ENCODE peak calls at places on chromosomes 2 and 18, in eight cellular contexts. A, E, K, D, X, H, G and T are unnamed samples.

GRCh38 chr2:128623776-128624424 is 305.2 kb upstream of the HS6ST1 start:
- DNase-seq in A (no peak), E (peak), K (no peak), D (no peak), X (no peak), H (no peak), G (no peak), T (peak)

GRCh38 chr2:105118960-105119359 is 81.1 kb downstream of the MRPS9 start:
- DNase-seq in A (no peak), E (no peak), K (no peak), D (peak), X (no peak), H (no peak), G (peak), T (no peak)

GRCh38 chr2:238240761-238241711 is 1.2 kb upstream of the HES6 start:
- DNase-seq in A (peak), E (peak), K (peak), D (peak), X (no peak), H (peak), G (peak), T (peak)

GRCh38 chr18:27674411-27674810 is 489.3 kb upstream of the CHST9 start:
- DNase-seq in A (no peak), E (no peak), K (no peak), D (no peak), X (no peak), H (no peak), G (no peak), T (no peak)

GRCh38 chr2:238457927-238458324 is 31.2 kb downstream of the ASB1 start:
- DNase-seq in A (no peak), E (no peak), K (no peak), D (no peak), X (no peak), H (no peak), G (no peak), T (no peak)

GRCh38 chr2:100882645-100883613 is 63.0 kb downstream of the NPAS2 start:
- DNase-seq in A (no peak), E (peak), K (peak), D (peak), X (peak), H (no peak), G (no peak), T (no peak)

GRCh38 chr2:172896541-172897144 is 161.0 kb downstream of the RAPGEF4 start:
- DNase-seq in A (no peak), E (no peak), K (no peak), D (no peak), X (no peak), H (no peak), G (no peak), T (no peak)

GRCh38 chr2:66431840-66432511 is 2.9 kb upstream of the MEIS1 start:
- DNase-seq in A (no peak), E (no peak), K (no peak), D (no peak), X (no peak), H (peak), G (no peak), T (no peak)

GRCh38 chr18:51151568-51152511 is 45.6 kb downstream of the MEX3C start:
- DNase-seq in A (no peak), E (no peak), K (peak), D (no peak), X (no peak), H (no peak), G (peak), T (no peak)

GRCh38 chr18:76133873-76134272 is 361.2 kb downstream of the ZNF516 start:
- DNase-seq in A (no peak), E (no peak), K (no peak), D (no peak), X (no peak), H (no peak), G (no peak), T (no peak)

GRCh38 chr18:75211002-75211621 is 515 bp downstream of the TSHZ1 start:
- DNase-seq in A (no peak), E (no peak), K (no peak), D (peak), X (peak), H (no peak), G (no peak), T (no peak)

GRCh38 chr2:26284132-26284531 is 39.4 kb downstream of the HADHB start:
- DNase-seq in A (no peak), E (peak), K (no peak), D (no peak), X (no peak), H (no peak), G (no peak), T (no peak)

GRCh38 chr18:53147472-53147871 is 807.5 kb downstream of the DCC start:
- DNase-seq in A (no peak), E (no peak), K (no peak), D (no peak), X (no peak), H (no peak), G (no peak), T (no peak)

GRCh38 chr18:12640881-12641200 is 17.1 kb downstream of the SPIRE1 start:
- DNase-seq in A (no peak), E (no peak), K (no peak), D (no peak), X (no peak), H (no peak), G (no peak), T (no peak)

GRCh38 chr2:143163499-143163898 is 34.3 kb downstream of the ARHGAP15 start:
- DNase-seq in A (no peak), E (no peak), K (no peak), D (no peak), X (no peak), H (no peak), G (no peak), T (no peak)

DNA sequence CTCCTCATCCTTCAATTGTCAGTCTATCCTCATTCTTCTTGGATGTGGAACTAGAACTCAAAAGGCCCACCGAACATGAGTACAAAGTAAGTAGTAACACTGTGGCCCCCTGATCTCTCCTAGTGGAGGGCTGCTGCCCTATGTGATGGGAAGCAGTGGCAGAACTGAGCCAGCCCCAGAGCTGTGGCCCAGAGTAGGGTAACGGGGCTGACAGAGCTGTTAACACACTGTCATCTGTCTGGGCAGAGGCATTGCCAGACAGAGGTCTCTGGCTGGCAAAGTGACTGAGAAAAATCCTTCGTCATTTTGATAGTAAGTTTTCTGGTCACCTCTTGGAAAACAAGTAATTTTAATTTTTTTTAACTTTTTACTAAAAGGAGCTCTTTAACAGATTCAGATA is 588.6 kb downstream of the CPS1 start:
- DNase-seq in A (no peak), E (no peak), K (no peak), D (no peak), X (no peak), H (no peak), G (no peak), T (no peak)
- H3K27ac ChIP-seq in A (no peak), E (no peak), K (no peak), D (no peak), X (peak), H (no peak), G (no peak), T (no peak)

GRCh38 chr2:65031341-65032015 is 24.7 kb upstream of the CEP68 start:
- DNase-seq in A (no peak), E (no peak), K (peak), D (no peak), X (no peak), H (no peak), G (peak), T (peak)

GRCh38 chr2:65035544-65035943 is 20.7 kb upstream of the CEP68 start:
- DNase-seq in A (no peak), E (no peak), K (no peak), D (no peak), X (no peak), H (no peak), G (no peak), T (no peak)

GRCh38 chr2:65032016-65032975 is 23.9 kb upstream of the CEP68 start:
- DNase-seq in A (no peak), E (no peak), K (no peak), D (no peak), X (no peak), H (no peak), G (no peak), T (no peak)

GRCh38 chr2:65030933-65031332 is 25.3 kb upstream of the CEP68 start:
- DNase-seq in A (no peak), E (no peak), K (no peak), D (no peak), X (no peak), H (no peak), G (no peak), T (no peak)

DNA sequence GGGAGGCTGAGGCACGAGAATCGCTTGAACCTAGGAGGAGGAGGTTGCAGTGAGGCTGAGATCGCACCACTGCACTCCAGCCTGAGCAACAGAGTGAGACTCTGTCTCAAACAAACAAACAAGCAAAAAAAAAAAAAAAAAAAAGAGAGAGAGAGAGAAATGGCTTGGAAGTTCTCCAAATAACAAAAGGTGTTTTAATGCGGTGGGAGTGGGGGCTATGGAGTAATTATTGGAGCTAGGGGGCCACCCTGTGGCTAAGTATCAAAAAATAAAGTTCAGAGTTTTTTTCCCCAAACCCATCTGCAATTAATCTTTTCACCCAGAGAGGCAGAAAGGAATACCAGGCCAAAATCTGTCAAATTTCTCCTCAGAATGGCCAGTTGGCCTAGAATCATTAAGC is 23.0 kb upstream of the CEP68 start:
- DNase-seq in A (no peak), E (no peak), K (no peak), D (no peak), X (no peak), H (no peak), G (no peak), T (no peak)
- TF ChIP-seq CTCF in A (no peak), E (no peak), K (no peak), D (no peak), X (peak), H (no peak), G (no peak), T (no peak)

GRCh38 chr2:113166187-113166645 is 7.6 kb upstream of the PSD4 start:
- DNase-seq in A (no peak), E (no peak), K (no peak), D (no peak), X (no peak), H (no peak), G (no peak), T (no peak)
- H3K27ac ChIP-seq in A (no peak), E (no peak), K (peak), D (no peak), X (no peak), H (no peak), G (no peak), T (no peak)

GRCh38 chr18:711693-712400 is 583 bp downstream of the ENOSF1 start:
- DNase-seq in A (peak), E (peak), K (peak), D (peak), X (peak), H (peak), G (no peak), T (peak)
- TF ChIP-seq CTCF in A (peak), E (no peak), K (no peak), D (no peak), X (peak), H (no peak), G (no peak), T (no peak)

GRCh38 chr2:96330407-96330806 is 5.2 kb upstream of the NCAPH start:
- DNase-seq in A (no peak), E (peak), K (no peak), D (no peak), X (peak), H (no peak), G (no peak), T (peak)
- H3K27ac ChIP-seq in A (no peak), E (peak), K (no peak), D (no peak), X (no peak), H (no peak), G (no peak), T (no peak)

GRCh38 chr2:240567872-240568677 is at the start of gene RNPEPL1:
- DNase-seq in A (peak), E (no peak), K (peak), D (peak), X (peak), H (peak), G (no peak), T (no peak)
- TF ChIP-seq CTCF in A (no peak), E (peak), K (no peak), D (no peak), X (peak), H (no peak), G (peak), T (no peak)